ENCODE peak calls at places on chromosomes 11 and 22, in eight cellular contexts. G is RWPE2, Q is gastrocnemius medialis, R is K562, T is GM23338, W is cardiac muscle cell, D is ovary, P is dorsolateral prefrontal cortex. A is an unnamed sample.

GRCh38 chr11:105611414-105611813 is 1.5 kb downstream of the GRIA4 start:
- DNase-seq in Q (no peak), D (no peak), G (no peak), R (no peak), T (no peak), P (no peak), W (peak), A (no peak)

GRCh38 chr11:86740628-86741488 is 59.5 kb upstream of the PRSS23 start:
- DNase-seq in T (peak), R (peak), Q (peak), G (peak), W (peak), D (peak), P (no peak), A (peak)

GRCh38 chr11:35682230-35683195 is 19.9 kb downstream of the TRIM44 start:
- DNase-seq in D (no peak), T (peak), P (peak), W (no peak), Q (no peak), G (no peak), R (no peak), A (no peak)

GRCh38 chr22:26590525-26590858 is 560 bp upstream of the TPST2 start:
- DNase-seq in W (no peak), G (no peak), R (peak), Q (no peak), T (no peak), D (no peak), P (no peak), A (no peak)

GRCh38 chr11:16883179-16883578 is 131.0 kb downstream of the PLEKHA7 start:
- DNase-seq in T (peak), Q (peak), G (no peak), P (no peak), D (no peak), R (peak), W (peak), A (no peak)

GRCh38 chr11:114679505-114679904 is 1.2 kb downstream of the NXPE2 start:
- DNase-seq in T (no peak), D (no peak), W (no peak), P (no peak), R (no peak), G (no peak), Q (no peak), A (no peak)

GRCh38 chr11:36793542-36793926 is 195.5 kb upstream of the RAG2 start:
- DNase-seq in P (no peak), W (peak), G (no peak), D (no peak), Q (no peak), R (no peak), T (peak), A (no peak)

GRCh38 chr11:28822596-28822995 is 714.4 kb downstream of the METTL15 start:
- DNase-seq in G (no peak), T (no peak), Q (no peak), R (no peak), P (no peak), W (no peak), D (no peak), A (no peak)

GRCh38 chr11:17635551-17635938 is 83.8 kb upstream of the MYOD1 start:
- DNase-seq in D (no peak), T (peak), W (no peak), R (no peak), G (no peak), P (no peak), Q (no peak), A (no peak)

GRCh38 chr11:8730697-8731020 is 48.1 kb downstream of the RPL27A start:
- DNase-seq in P (no peak), W (no peak), T (no peak), D (no peak), Q (no peak), R (no peak), G (no peak), A (no peak)

GRCh38 chr22:20395897-20396287 is 1.9 kb downstream of the ZNF74 start:
- DNase-seq in P (no peak), G (no peak), W (no peak), D (no peak), Q (no peak), R (no peak), T (no peak), A (no peak)

GRCh38 chr11:61163714-61164609 is 2.7 kb upstream of the VPS37C start:
- DNase-seq in Q (no peak), G (no peak), W (no peak), D (no peak), R (peak), P (no peak), T (no peak), A (no peak)

GRCh38 chr11:107821199-107821926 is 37.2 kb downstream of the SLC35F2 start:
- DNase-seq in G (no peak), T (no peak), P (no peak), D (no peak), Q (no peak), W (no peak), R (no peak), A (no peak)

GRCh38 chr22:38255697-38256096 is 17.1 kb downstream of the TMEM184B start:
- DNase-seq in R (no peak), Q (no peak), T (no peak), D (no peak), G (no peak), W (no peak), P (no peak), A (no peak)

GRCh38 chr11:83035070-83035854 is 36.4 kb downstream of the RAB30 start:
- DNase-seq in Q (peak), R (no peak), T (no peak), P (no peak), D (no peak), G (no peak), W (no peak), A (peak)

GRCh38 chr11:7609521-7609920 is 63.8 kb downstream of the CYB5R2 start:
- DNase-seq in G (no peak), P (no peak), D (no peak), Q (no peak), R (no peak), T (no peak), W (no peak), A (no peak)

GRCh38 chr11:13776134-13776815 is 107.8 kb downstream of the FAR1 start:
- DNase-seq in G (no peak), Q (no peak), D (no peak), W (no peak), R (peak), P (no peak), T (peak), A (no peak)

GRCh38 chr11:44309483-44310197 is at the start of gene ALX4:
- DNase-seq in R (peak), T (peak), D (no peak), Q (no peak), G (no peak), W (peak), P (no peak), A (no peak)

GRCh38 chr22:26660961-26661578 is 3.7 kb downstream of the MIAT start:
- DNase-seq in P (no peak), Q (no peak), T (peak), W (no peak), D (no peak), R (no peak), G (no peak), A (no peak)

GRCh38 chr22:28034760-28035401 is 115.8 kb upstream of the PITPNB start:
- DNase-seq in T (no peak), D (peak), G (no peak), P (peak), W (peak), Q (peak), R (peak), A (peak)

GRCh38 chr22:39898997-39899396 is 1.9 kb upstream of the GRAP2 start:
- DNase-seq in R (no peak), W (peak), P (no peak), D (no peak), T (no peak), Q (no peak), G (no peak), A (no peak)

GRCh38 chr11:57479925-57480324 is 19.6 kb downstream of the RTN4RL2 start:
- DNase-seq in D (no peak), R (no peak), W (no peak), P (no peak), Q (no peak), T (peak), G (no peak), A (no peak)

GRCh38 chr11:15905334-15905733 is 451.0 kb downstream of the SOX6 start:
- DNase-seq in Q (no peak), R (no peak), D (no peak), T (no peak), W (no peak), P (no peak), G (no peak), A (peak)

GRCh38 chr22:30252411-30253204 is 6.0 kb upstream of the LIF start:
- DNase-seq in W (no peak), T (peak), R (no peak), Q (no peak), D (no peak), G (no peak), P (no peak), A (no peak)

GRCh38 chr22:28064941-28065340 is 145.9 kb upstream of the PITPNB start:
- DNase-seq in R (no peak), T (no peak), Q (no peak), G (no peak), P (no peak), W (no peak), D (no peak), A (no peak)

GRCh38 chr22:47841166-47841565 is 1078.7 kb downstream of the TBC1D22A start:
- DNase-seq in P (no peak), G (no peak), T (no peak), D (no peak), Q (no peak), R (no peak), W (no peak), A (no peak)

GRCh38 chr22:50697667-50698506 is 25.3 kb downstream of the SHANK3 start:
- DNase-seq in R (no peak), Q (no peak), W (peak), G (peak), D (peak), P (peak), T (no peak), A (peak)

GRCh38 chr22:50696251-50696798 is 23.7 kb downstream of the SHANK3 start:
- DNase-seq in T (no peak), P (peak), Q (no peak), D (peak), W (no peak), R (no peak), G (peak), A (no peak)

GRCh38 chr22:50698546-50698945 is 25.9 kb downstream of the SHANK3 start:
- DNase-seq in D (no peak), P (peak), G (peak), W (no peak), Q (no peak), T (no peak), R (no peak), A (peak)

GRCh38 chr22:50695421-50696250 is 23.0 kb downstream of the SHANK3 start:
- DNase-seq in P (peak), W (no peak), T (no peak), R (no peak), G (peak), Q (no peak), D (peak), A (peak)

DNA sequence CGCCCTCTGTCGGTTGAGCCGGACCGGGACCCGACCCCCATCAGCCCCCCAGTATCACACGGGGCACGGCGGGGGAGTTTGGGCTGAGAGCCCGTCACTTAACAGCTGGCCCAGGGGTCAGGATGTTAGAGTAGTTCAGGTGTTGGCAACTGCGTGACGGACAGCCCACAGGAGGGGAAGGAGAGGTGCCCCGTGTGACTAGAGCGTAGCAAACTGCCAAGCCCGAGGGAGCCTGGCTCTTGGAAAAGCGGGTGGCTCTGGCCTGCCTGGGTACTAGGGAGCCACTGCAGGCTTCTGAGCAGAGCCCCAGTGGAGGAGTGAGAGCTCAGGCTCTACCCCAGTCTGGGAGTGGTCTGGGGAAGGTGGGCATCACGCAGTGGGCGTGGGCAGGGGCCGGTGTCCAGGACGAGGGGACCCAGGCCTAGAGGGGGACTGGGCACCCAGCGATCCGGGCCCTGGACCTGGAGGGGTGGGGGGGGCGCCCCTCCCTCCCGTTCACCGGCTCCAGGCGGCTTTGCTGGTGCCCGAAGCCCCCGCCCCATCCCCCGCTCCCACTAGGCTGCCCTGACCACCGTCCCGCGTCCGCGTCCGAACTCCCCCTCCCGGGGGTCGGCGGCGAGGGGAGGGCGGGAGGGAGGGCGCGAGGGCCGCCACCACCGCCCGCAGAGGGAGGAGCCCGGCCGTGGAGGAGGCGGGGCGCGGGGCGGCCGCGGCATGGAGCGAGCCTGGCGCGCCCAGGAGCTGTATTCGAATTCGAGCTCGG is 24.4 kb downstream of the SHANK3 start:
- DNase-seq in P (peak), Q (no peak), T (peak), G (peak), D (peak), R (peak), W (peak), A (peak)
- H3K4me3 ChIP-seq in P (peak), Q (peak), T (peak), G (peak), D (peak), R (no peak), W (peak), A (peak)

DNA sequence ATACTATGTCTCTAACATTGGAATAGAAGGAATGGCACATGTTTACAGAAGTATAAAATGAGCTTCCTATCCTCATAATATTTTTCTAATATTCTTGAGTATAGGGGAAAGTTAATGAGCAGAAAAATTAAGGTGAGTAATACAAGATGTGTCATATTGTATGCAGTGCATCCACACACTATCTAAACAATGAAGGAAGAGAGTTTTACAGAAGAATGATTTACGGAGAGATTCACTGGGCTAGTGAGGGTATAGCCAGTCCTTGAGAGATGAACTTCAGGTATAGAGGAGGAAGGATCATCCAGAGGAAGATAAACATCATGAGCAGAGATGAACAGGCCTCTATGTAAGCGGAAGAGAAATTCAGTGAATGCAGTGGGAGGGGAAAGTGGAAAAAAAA is 569.0 kb downstream of the CNTN5 start:
- DNase-seq in D (no peak), P (no peak), R (no peak), Q (no peak), T (no peak), W (no peak), G (no peak), A (no peak)
- H3K27ac ChIP-seq in D (no peak), P (no peak), R (no peak), Q (no peak), T (no peak), W (no peak), G (no peak), A (no peak)

GRCh38 chr22:22089459-22090308 is 107.1 kb upstream of the TOP3B start:
- DNase-seq in R (no peak), D (no peak), G (no peak), W (no peak), Q (no peak), T (no peak), P (no peak), A (no peak)
- H3K4me3 ChIP-seq in R (no peak), D (no peak), G (no peak), W (no peak), Q (no peak), T (no peak), P (no peak), A (no peak)

DNA sequence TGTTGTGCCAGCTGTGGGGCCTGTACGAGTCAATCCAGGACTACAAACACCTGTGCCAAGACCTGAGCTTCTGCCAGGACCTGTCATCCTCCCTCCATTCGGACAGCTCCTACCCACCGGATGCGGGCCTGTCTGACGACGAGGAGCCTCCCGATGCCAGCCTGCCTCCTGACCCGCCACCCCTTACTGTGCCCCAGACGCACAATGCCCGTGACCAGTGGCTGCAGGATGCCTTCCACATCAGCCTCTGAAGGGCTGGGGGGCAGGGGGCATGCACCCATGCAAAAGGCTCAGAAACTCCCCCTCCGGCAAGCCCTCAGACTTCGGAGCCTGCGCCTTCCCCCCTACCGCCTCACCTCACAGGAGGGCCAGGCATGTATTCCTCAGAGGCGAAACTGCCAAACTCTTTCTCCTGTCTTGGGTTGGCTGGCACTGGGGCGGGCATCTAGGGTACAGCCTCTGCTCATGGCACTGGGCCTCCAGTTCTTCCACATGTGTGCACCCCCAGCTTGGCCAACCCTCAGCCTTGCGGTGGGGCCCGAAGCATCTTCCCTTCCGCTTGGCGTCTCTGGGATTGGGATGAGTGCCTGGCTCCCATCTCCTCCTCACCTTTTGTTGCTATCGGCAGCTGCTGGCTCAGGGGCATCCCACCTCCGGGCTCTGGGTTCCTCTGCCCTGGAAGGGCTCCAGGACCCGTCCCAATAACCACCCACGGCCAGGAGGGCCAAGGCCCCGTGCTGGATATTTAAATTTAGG is 1.2 kb downstream of the FAM89B start:
- DNase-seq in T (no peak), Q (peak), D (peak), P (no peak), R (no peak), W (no peak), G (peak), A (no peak)
- H3K27ac ChIP-seq in T (no peak), Q (peak), D (peak), P (peak), R (peak), W (no peak), G (peak), A (peak)

DNA sequence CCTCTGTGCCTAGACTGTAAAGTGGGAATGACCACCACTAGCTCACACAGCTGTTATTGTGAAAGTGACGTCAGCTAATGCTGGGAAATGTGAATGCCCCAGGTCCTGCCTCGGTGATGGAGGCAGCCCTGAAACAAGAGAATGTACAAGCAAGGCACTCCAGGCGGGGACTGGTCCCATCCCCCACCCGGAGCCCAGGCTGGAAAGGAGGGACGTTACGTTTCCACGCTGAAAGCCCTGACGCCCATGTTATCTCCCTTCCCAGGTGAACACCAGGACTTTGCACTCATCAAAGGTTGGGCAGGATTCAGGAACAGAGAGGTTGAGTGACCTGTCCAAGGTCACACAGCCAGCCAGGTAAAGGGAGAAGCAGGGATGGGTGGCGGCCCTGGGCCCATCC is 784 bp downstream of the SULT4A1 start:
- DNase-seq in P (peak), G (no peak), Q (no peak), W (no peak), D (no peak), T (no peak), R (no peak), A (peak)
- H3K4me3 ChIP-seq in P (peak), G (peak), Q (no peak), W (peak), D (no peak), T (peak), R (no peak), A (no peak)

GRCh38 chr11:1161410-1162152 is 3.8 kb downstream of the MUC5AC start:
- DNase-seq in T (no peak), Q (no peak), D (no peak), W (no peak), R (no peak), P (no peak), G (no peak), A (peak)

GRCh38 chr11:1163911-1164735 is 6.4 kb downstream of the MUC5AC start:
- DNase-seq in G (peak), P (no peak), W (no peak), D (no peak), T (no peak), Q (no peak), R (no peak), A (no peak)

GRCh38 chr11:1163321-1163910 is 5.7 kb downstream of the MUC5AC start:
- DNase-seq in T (no peak), W (no peak), R (no peak), D (no peak), Q (no peak), G (no peak), P (no peak), A (peak)

GRCh38 chr11:1162153-1162497 is 4.4 kb downstream of the MUC5AC start:
- DNase-seq in D (no peak), P (no peak), W (no peak), Q (no peak), T (no peak), G (no peak), R (no peak), A (no peak)

GRCh38 chr11:1162498-1163311 is 5.0 kb downstream of the MUC5AC start:
- DNase-seq in T (no peak), Q (no peak), D (no peak), G (no peak), R (no peak), W (no peak), P (no peak), A (peak)
- H3K27ac ChIP-seq in T (no peak), Q (no peak), D (no peak), G (no peak), R (no peak), W (no peak), P (no peak), A (no peak)

GRCh38 chr11:11587122-11587521 is 34.7 kb downstream of the GALNT18 start:
- DNase-seq in Q (no peak), T (no peak), D (no peak), P (no peak), R (no peak), W (no peak), G (no peak), A (no peak)
- H3K4me3 ChIP-seq in Q (no peak), T (no peak), D (no peak), P (no peak), R (no peak), W (no peak), G (no peak), A (no peak)

A was measured in psoas muscle.